ENCODE peak calls at places on chromosome 7, in six cellular contexts. One of them, this sample, is unnamed.

GRCh38 chr7:114922151-114922651 is 307 bp downstream of the MDFIC start:
- DNase-seq in uterus: peak; percentile 63
- DNase-seq in dermis blood vessel endothelial cell: peak; percentile 56
- DNase-seq in brain microvascular endothelial cell: peak; percentile 38
- DNase-seq in omental fat pad: no peak
- DNase-seq in AG04450: no peak
- DNase-seq in this sample: peak; percentile 76

GRCh38 chr7:28395806-28396205 is 16.5 kb upstream of the CREB5 start:
- DNase-seq in AG04450: no peak
- DNase-seq in uterus: no peak
- DNase-seq in dermis blood vessel endothelial cell: no peak
- DNase-seq in omental fat pad: no peak
- DNase-seq in brain microvascular endothelial cell: no peak
- DNase-seq in this sample: no peak

GRCh38 chr7:55134786-55135185 is 116.0 kb downstream of the EGFR start:
- DNase-seq in brain microvascular endothelial cell: no peak
- DNase-seq in uterus: no peak
- DNase-seq in dermis blood vessel endothelial cell: no peak
- DNase-seq in omental fat pad: no peak
- DNase-seq in AG04450: no peak
- DNase-seq in this sample: no peak

GRCh38 chr7:73999664-74000420 is 28.1 kb upstream of the ELN start:
- DNase-seq in dermis blood vessel endothelial cell: peak; percentile 61
- DNase-seq in uterus: peak; percentile 62
- DNase-seq in omental fat pad: no peak
- DNase-seq in brain microvascular endothelial cell: peak; percentile 63
- DNase-seq in AG04450: peak; percentile 70
- DNase-seq in this sample: no peak

GRCh38 chr7:46003896-46004875 is 83.1 kb upstream of the IGFBP3 start:
- DNase-seq in omental fat pad: no peak
- DNase-seq in brain microvascular endothelial cell: peak; percentile 72
- DNase-seq in dermis blood vessel endothelial cell: no peak
- DNase-seq in AG04450: peak; percentile 55
- DNase-seq in uterus: no peak
- DNase-seq in this sample: no peak

GRCh38 chr7:34155225-34155908 is 250.0 kb downstream of the BMPER start:
- DNase-seq in AG04450: peak; percentile 74
- DNase-seq in uterus: peak; percentile 51
- DNase-seq in brain microvascular endothelial cell: peak; percentile 82
- DNase-seq in dermis blood vessel endothelial cell: no peak
- DNase-seq in omental fat pad: peak; percentile 28
- DNase-seq in this sample: no peak

GRCh38 chr7:36045830-36046341 is 107.2 kb upstream of the EEPD1 start:
- DNase-seq in dermis blood vessel endothelial cell: no peak
- DNase-seq in AG04450: no peak
- DNase-seq in omental fat pad: no peak
- DNase-seq in brain microvascular endothelial cell: no peak
- DNase-seq in uterus: no peak
- DNase-seq in this sample: no peak

GRCh38 chr7:26792573-26792972 is 71.8 kb downstream of the SKAP2 start:
- DNase-seq in omental fat pad: no peak
- DNase-seq in AG04450: no peak
- DNase-seq in dermis blood vessel endothelial cell: no peak
- DNase-seq in uterus: no peak
- DNase-seq in brain microvascular endothelial cell: no peak
- DNase-seq in this sample: no peak

GRCh38 chr7:5699951-5700384 is 81.5 kb downstream of the RNF216 start:
- DNase-seq in brain microvascular endothelial cell: peak; percentile 25
- DNase-seq in dermis blood vessel endothelial cell: no peak
- DNase-seq in uterus: no peak
- DNase-seq in omental fat pad: no peak
- DNase-seq in AG04450: no peak
- DNase-seq in this sample: no peak

GRCh38 chr7:70660154-70660818 is 471.7 kb upstream of the GALNT17 start:
- DNase-seq in brain microvascular endothelial cell: no peak
- DNase-seq in dermis blood vessel endothelial cell: no peak
- DNase-seq in omental fat pad: no peak
- DNase-seq in AG04450: no peak
- DNase-seq in uterus: no peak
- DNase-seq in this sample: no peak

GRCh38 chr7:149313981-149314380 is 52.0 kb downstream of the ZNF783 start:
- DNase-seq in uterus: no peak
- DNase-seq in omental fat pad: no peak
- DNase-seq in brain microvascular endothelial cell: no peak
- DNase-seq in dermis blood vessel endothelial cell: no peak
- DNase-seq in AG04450: no peak
- DNase-seq in this sample: no peak

GRCh38 chr7:113421696-113422330 is 303.5 kb upstream of the SMIM30 start:
- DNase-seq in omental fat pad: peak; percentile 91
- DNase-seq in AG04450: peak; percentile 69
- DNase-seq in uterus: peak; percentile 61
- DNase-seq in dermis blood vessel endothelial cell: peak; percentile 89
- DNase-seq in brain microvascular endothelial cell: peak; percentile 93
- DNase-seq in this sample: peak; percentile 74

GRCh38 chr7:55129409-55130078 is 110.7 kb downstream of the EGFR start:
- DNase-seq in omental fat pad: no peak
- DNase-seq in uterus: peak; percentile 34
- DNase-seq in brain microvascular endothelial cell: no peak
- DNase-seq in AG04450: no peak
- DNase-seq in dermis blood vessel endothelial cell: peak; percentile 21
- DNase-seq in this sample: no peak

GRCh38 chr7:22240904-22241571 is 115.9 kb downstream of the RAPGEF5 start:
- DNase-seq in dermis blood vessel endothelial cell: no peak
- DNase-seq in brain microvascular endothelial cell: no peak
- DNase-seq in AG04450: no peak
- DNase-seq in uterus: no peak
- DNase-seq in omental fat pad: no peak
- DNase-seq in this sample: no peak

GRCh38 chr7:142500364-142500763 is 242.5 kb upstream of the PRSS58 start:
- DNase-seq in brain microvascular endothelial cell: no peak
- DNase-seq in AG04450: no peak
- DNase-seq in dermis blood vessel endothelial cell: no peak
- DNase-seq in omental fat pad: no peak
- DNase-seq in uterus: no peak
- DNase-seq in this sample: no peak

GRCh38 chr7:73909051-73909941 is 48.3 kb downstream of the TMEM270 start:
- DNase-seq in AG04450: no peak
- DNase-seq in omental fat pad: no peak
- DNase-seq in dermis blood vessel endothelial cell: no peak
- DNase-seq in brain microvascular endothelial cell: no peak
- DNase-seq in uterus: no peak
- DNase-seq in this sample: no peak